ENCODE peak calls at places on chromosome 11, in seven cellular contexts. X is SK-N-SH, R is K562, M is HCT116, F is H1, I is GM12878, G is HepG2. E is an unnamed sample.

GRCh38 chr11:17343907-17344306 is 7.7 kb upstream of the NCR3LG1 start:
- DNase-seq in X (no peak), R (no peak), M (peak), F (no peak), I (no peak), G (no peak), E (no peak)

GRCh38 chr11:83006877-83007330 is 64.8 kb downstream of the RAB30 start:
- DNase-seq in X (peak), R (no peak), M (no peak), F (no peak), I (peak), G (no peak), E (peak)

GRCh38 chr11:123429851-123430735 is at the start of gene GRAMD1B:
- DNase-seq in X (peak), R (no peak), M (no peak), F (peak), I (no peak), G (no peak), E (no peak)

GRCh38 chr11:113106507-113106906 is 145.3 kb downstream of the NCAM1 start:
- DNase-seq in X (no peak), R (no peak), M (no peak), F (no peak), I (no peak), G (no peak), E (no peak)

GRCh38 chr11:124863137-124863825 is 2.0 kb upstream of the ROBO3 start:
- DNase-seq in X (peak), R (no peak), M (no peak), F (no peak), I (no peak), G (peak), E (peak)

GRCh38 chr11:69520186-69520585 is 38.7 kb downstream of the LINC01488 start:
- DNase-seq in X (no peak), R (no peak), M (no peak), F (no peak), I (no peak), G (no peak), E (no peak)

GRCh38 chr11:76233936-76234703 is 27.8 kb upstream of the WNT11 start:
- DNase-seq in X (peak), R (peak), M (no peak), F (no peak), I (peak), G (no peak), E (no peak)

GRCh38 chr11:77107950-77108349 is 5.3 kb downstream of the OMP start:
- DNase-seq in X (no peak), R (no peak), M (peak), F (no peak), I (no peak), G (peak), E (no peak)

GRCh38 chr11:37597776-37598175 is 999.7 kb upstream of the RAG2 start:
- DNase-seq in X (no peak), R (no peak), M (no peak), F (no peak), I (no peak), G (no peak), E (no peak)

GRCh38 chr11:75659836-75660235 is 9.0 kb downstream of the MAP6 start:
- DNase-seq in X (no peak), R (no peak), M (no peak), F (no peak), I (no peak), G (no peak), E (no peak)

GRCh38 chr11:77441409-77441808 is 32.5 kb downstream of the PAK1 start:
- DNase-seq in X (no peak), R (no peak), M (no peak), F (no peak), I (no peak), G (no peak), E (no peak)

GRCh38 chr11:107988397-107989158 is 20.1 kb upstream of the CUL5 start:
- DNase-seq in X (no peak), R (no peak), M (no peak), F (no peak), I (peak), G (no peak), E (no peak)

GRCh38 chr11:34549271-34549670 is 35.7 kb upstream of the ELF5 start:
- DNase-seq in X (no peak), R (no peak), M (no peak), F (no peak), I (no peak), G (no peak), E (no peak)

GRCh38 chr11:70578371-70578770 is 180.0 kb downstream of the CTTN start:
- DNase-seq in X (no peak), R (no peak), M (no peak), F (no peak), I (no peak), G (no peak), E (no peak)

GRCh38 chr11:126594921-126595367 is 239.5 kb downstream of the ST3GAL4 start:
- DNase-seq in X (no peak), R (no peak), M (no peak), F (no peak), I (no peak), G (no peak), E (no peak)

GRCh38 chr11:47413908-47414684 is 5.7 kb downstream of the SLC39A13 start:
- DNase-seq in X (no peak), R (peak), M (no peak), F (no peak), I (no peak), G (no peak), E (no peak)

GRCh38 chr11:43789700-43790443 is 90.8 kb upstream of the ALKBH3 start:
- DNase-seq in X (no peak), R (no peak), M (peak), F (no peak), I (no peak), G (no peak), E (no peak)

GRCh38 chr11:101458161-101458560 is 125.6 kb downstream of the TRPC6 start:
- DNase-seq in X (no peak), R (no peak), M (no peak), F (no peak), I (no peak), G (no peak), E (no peak)

GRCh38 chr11:125892071-125892470 is 4.6 kb downstream of the HYLS1 start:
- DNase-seq in X (no peak), R (no peak), M (no peak), F (no peak), I (no peak), G (no peak), E (no peak)

GRCh38 chr11:13023423-13023822 is 14.3 kb downstream of the RASSF10 start:
- DNase-seq in X (no peak), R (no peak), M (no peak), F (no peak), I (no peak), G (no peak), E (no peak)

GRCh38 chr11:46281374-46281831 is 3.9 kb downstream of the CREB3L1 start:
- DNase-seq in X (no peak), R (peak), M (no peak), F (no peak), I (no peak), G (no peak), E (no peak)

GRCh38 chr11:35011389-35011788 is 95.0 kb downstream of the PDHX start:
- DNase-seq in X (no peak), R (no peak), M (no peak), F (no peak), I (no peak), G (no peak), E (no peak)

GRCh38 chr11:26297179-26297970 is 34.6 kb upstream of the ANO3 start:
- DNase-seq in X (peak), R (peak), M (peak), F (no peak), I (no peak), G (peak), E (peak)

GRCh38 chr11:18527512-18527911 is 770 bp upstream of the TSG101 start:
- DNase-seq in X (peak), R (peak), M (no peak), F (no peak), I (no peak), G (no peak), E (peak)

DNA sequence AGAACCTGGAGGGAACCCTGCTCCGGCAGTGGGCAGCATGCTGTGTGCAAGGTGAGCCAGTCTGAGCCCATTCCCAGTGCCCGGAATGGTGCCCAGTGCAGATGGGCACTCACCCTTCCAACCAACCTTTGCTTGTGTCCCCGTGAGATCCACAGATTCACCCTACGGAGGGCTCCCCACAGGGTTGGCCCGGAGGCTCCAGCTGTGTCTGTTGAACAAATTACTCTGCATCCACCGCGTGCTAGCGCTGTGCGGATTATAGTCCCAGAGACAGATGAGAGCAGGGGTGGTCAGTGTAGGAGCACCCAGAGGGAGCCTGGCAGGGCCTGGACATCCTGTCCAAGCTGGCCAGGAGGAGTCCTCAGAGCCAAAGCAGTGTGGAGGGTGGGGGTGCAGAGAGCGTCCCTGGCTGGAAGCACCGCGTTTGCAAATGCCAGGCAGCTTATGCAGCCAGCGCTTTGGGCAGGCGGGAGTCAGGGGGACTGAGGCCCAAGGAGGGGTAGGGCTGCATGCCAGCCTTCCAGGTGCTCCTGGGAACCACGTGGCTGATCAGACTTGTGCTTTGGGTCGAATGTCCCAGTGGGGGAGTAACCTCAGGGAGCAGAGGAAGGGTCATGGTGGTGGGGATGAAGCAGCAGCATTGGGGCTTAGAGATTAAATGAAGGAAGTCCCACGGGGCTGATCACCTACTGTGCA is 80.5 kb downstream of the KCNQ1 start:
- DNase-seq in X (no peak), R (no peak), M (no peak), F (no peak), I (no peak), G (no peak), E (no peak)
- TF ChIP-seq JUND in X (no peak), R (no peak), M (no peak), F (no peak), I (no peak), G (no peak), E (no peak)

DNA sequence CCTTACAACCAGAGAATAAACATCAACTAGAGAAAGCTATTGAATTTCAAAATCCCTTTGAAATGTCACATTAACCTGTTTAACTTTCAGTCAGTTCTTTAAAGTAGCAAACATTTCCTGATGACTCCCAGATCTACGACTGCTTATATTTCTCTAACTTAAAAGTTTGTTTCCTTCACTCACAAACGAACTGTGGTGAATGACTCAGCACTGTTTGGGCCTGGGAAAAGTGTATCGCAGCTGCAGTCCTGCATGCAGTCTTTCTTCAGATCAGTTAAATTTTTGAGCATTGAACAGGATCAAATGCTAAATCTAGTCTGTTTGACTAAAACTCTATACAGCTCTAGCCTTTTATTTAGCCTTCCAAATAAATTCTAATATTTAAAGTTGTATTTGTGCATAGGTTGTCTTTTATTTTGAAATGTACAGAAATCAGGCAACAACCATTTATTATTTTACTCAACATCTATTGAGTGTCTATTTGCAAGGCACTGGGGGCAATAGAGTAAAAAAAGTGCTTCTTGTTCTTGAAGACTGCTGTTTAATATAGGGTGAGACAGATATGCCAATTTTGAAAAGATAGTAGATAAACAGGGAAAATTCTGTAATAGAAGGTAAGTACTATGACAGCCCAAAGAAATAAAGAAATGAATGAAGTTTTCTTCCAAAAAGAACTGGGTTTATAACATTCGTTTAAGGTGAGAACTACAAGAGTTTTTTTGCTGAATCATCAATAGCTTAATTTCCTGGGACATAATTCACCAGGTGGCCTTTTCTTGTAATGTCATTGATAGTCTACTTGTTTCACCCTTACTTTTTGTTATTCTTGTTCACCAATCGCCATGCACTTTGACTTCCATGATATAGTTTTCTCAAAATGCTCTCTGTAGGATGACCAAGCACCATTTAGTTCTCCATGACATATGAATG is 235.4 kb downstream of the METTL15 start:
- DNase-seq in X (no peak), R (peak), M (peak), F (no peak), I (no peak), G (peak), E (no peak)
- TF ChIP-seq JUND in X (peak), R (peak), M (peak), F (no peak), I (no peak), G (no peak), E (no peak)

GRCh38 chr11:5923789-5924188 is 18.3 kb upstream of the OR56A3 start:
- DNase-seq in X (no peak), R (no peak), M (no peak), F (no peak), I (no peak), G (no peak), E (no peak)
- TF ChIP-seq JUND in X (no peak), R (peak), M (no peak), F (no peak), I (no peak), G (no peak), E (no peak)

DNA sequence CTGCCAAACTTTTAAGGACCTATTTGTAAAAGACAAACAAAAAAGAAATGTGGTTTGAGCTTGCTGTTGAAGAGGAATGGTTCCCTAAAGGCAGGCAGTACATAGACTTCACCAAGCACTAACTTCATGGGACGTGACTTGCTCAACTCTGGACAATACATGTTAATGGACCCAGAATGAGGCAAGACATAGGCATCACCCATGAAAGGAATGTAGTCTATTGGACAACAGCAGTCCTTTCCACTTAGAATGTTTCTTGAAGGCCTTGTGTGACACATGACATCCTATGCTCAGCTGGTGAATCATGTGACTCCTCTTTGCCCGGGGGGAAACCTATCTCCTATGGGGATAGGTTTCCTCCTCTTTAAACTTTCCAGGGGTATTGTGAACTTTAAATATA is 246.4 kb upstream of the BLID start:
- DNase-seq in X (no peak), R (no peak), M (no peak), F (no peak), I (no peak), G (no peak), E (no peak)
- TF ChIP-seq JUND in X (no peak), R (no peak), M (no peak), F (no peak), I (no peak), G (no peak), E (no peak)

E was measured in T47D.